ENCODE peak calls at places on chromosomes 5 and 9, in nine cellular contexts. G is dorsolateral prefrontal cortex; X is GM23338; A is gastrocnemius medialis; W is AG10803; D is fibroblast of villous mesenchyme; E is bronchial epithelial cell; F is WERI-Rb-1; P is CD4-positive, alpha-beta T cell. T is an unnamed sample.
A peak's percentile ranks its signal among the peaks of the same experiment; 100 is the strongest.

GRCh38 chr5:56476487-56476856 is 243.3 kb upstream of the ANKRD55 start:
- DNase-seq in D (no peak), A (no peak), X (no peak), F (no peak), W (no peak), P (no peak), G (no peak), E (no peak), T (no peak)

GRCh38 chr9:121278535-121279169 is 10.7 kb downstream of the GSN start:
- DNase-seq in P (no peak), A (peak; percentile 70), F (peak; percentile 66), E (peak; percentile 95), D (peak; percentile 99), W (peak; percentile 100), X (peak; percentile 72), G (no peak), T (no peak)

GRCh38 chr5:24986326-24986725 is 341.5 kb upstream of the CDH10 start:
- DNase-seq in P (no peak), G (no peak), E (no peak), X (no peak), D (no peak), A (no peak), F (no peak), W (no peak), T (no peak)

GRCh38 chr9:107946364-107947137 is 457.0 kb upstream of the KLF4 start:
- DNase-seq in A (peak; percentile 16), F (no peak), X (no peak), D (no peak), W (no peak), P (no peak), G (no peak), E (peak; percentile 11), T (no peak)

GRCh38 chr9:128139621-128140020 is 9.6 kb upstream of the LCN2 start:
- DNase-seq in X (no peak), G (no peak), W (no peak), P (no peak), A (no peak), F (no peak), E (no peak), D (no peak), T (no peak)

GRCh38 chr5:167643616-167644015 is 647.8 kb upstream of the WWC1 start:
- DNase-seq in E (peak; percentile 65), G (no peak), F (no peak), X (no peak), W (peak; percentile 89), A (no peak), P (no peak), D (peak; percentile 49), T (no peak)

GRCh38 chr5:10457682-10458574 is 16.2 kb downstream of the ROPN1L start:
- DNase-seq in F (peak; percentile 83), G (no peak), A (no peak), E (no peak), P (no peak), W (peak; percentile 23), D (no peak), X (peak; percentile 23), T (no peak)

GRCh38 chr5:89972901-89973300 is 436.7 kb downstream of the CETN3 start:
- DNase-seq in G (no peak), X (no peak), W (peak; percentile 37), D (peak; percentile 3), F (no peak), A (no peak), P (no peak), E (peak; percentile 60), T (no peak)

GRCh38 chr5:107401470-107402085 is 269.2 kb downstream of the EFNA5 start:
- DNase-seq in F (no peak), A (no peak), P (no peak), W (no peak), G (peak; percentile 17), E (no peak), D (no peak), X (peak; percentile 72), T (no peak)

GRCh38 chr5:76785493-76785892 is 33.3 kb upstream of the F2RL1 start:
- DNase-seq in A (no peak), P (no peak), D (no peak), E (peak; percentile 62), F (no peak), X (no peak), W (no peak), G (no peak), T (no peak)

GRCh38 chr5:153659337-153659736 is 168.9 kb downstream of the GRIA1 start:
- DNase-seq in G (no peak), P (no peak), A (no peak), D (peak; percentile 88), E (peak; percentile 14), F (no peak), W (peak; percentile 78), X (no peak), T (no peak)

GRCh38 chr5:20028506-20028905 is 40.5 kb upstream of the CDH18 start:
- DNase-seq in E (no peak), G (no peak), D (no peak), F (no peak), X (no peak), W (no peak), A (no peak), P (no peak), T (no peak)

GRCh38 chr5:103569313-103570060 is 6.9 kb upstream of the NUDT12 start:
- DNase-seq in A (no peak), D (no peak), X (no peak), P (no peak), E (no peak), F (no peak), G (no peak), W (no peak), T (no peak)

GRCh38 chr9:37455884-37456647 is 9.2 kb downstream of the ZBTB5 start:
- DNase-seq in F (no peak), W (no peak), G (no peak), A (no peak), E (peak; percentile 41), P (no peak), X (no peak), D (no peak), T (no peak)

GRCh38 chr5:67028371-67028770 is 168.2 kb downstream of the CD180 start:
- DNase-seq in D (no peak), E (no peak), P (no peak), A (no peak), W (peak; percentile 30), G (no peak), F (no peak), X (no peak), T (no peak)

GRCh38 chr5:67030289-67031069 is 166.1 kb downstream of the CD180 start:
- DNase-seq in A (no peak), P (no peak), D (peak; percentile 29), F (no peak), G (no peak), W (peak; percentile 78), X (no peak), E (no peak), T (no peak)

GRCh38 chr5:67028981-67029380 is 167.6 kb downstream of the CD180 start:
- DNase-seq in X (no peak), W (no peak), A (no peak), G (no peak), P (no peak), D (no peak), F (no peak), E (no peak), T (no peak)

GRCh38 chr5:67031689-67032088 is 164.9 kb downstream of the CD180 start:
- DNase-seq in P (no peak), X (no peak), E (no peak), D (no peak), A (no peak), G (no peak), W (no peak), F (no peak), T (no peak)

GRCh38 chr5:67029481-67029880 is 167.1 kb downstream of the CD180 start:
- DNase-seq in G (no peak), D (no peak), A (no peak), X (no peak), F (no peak), W (no peak), E (no peak), P (no peak), T (no peak)
- TF ChIP-seq CTCF in G (no peak), D (no peak), A (no peak), X (no peak), F (no peak), W (no peak), E (no peak), P (no peak), T (no peak)

GRCh38 chr5:164504141-164504772 is 998.8 kb downstream of the MAT2B start:
- DNase-seq in X (peak; percentile 78), F (peak; percentile 30), P (no peak), E (peak; percentile 41), G (peak; percentile 14), A (no peak), D (peak; percentile 59), W (peak; percentile 38), T (no peak)
- TF ChIP-seq CTCF in X (peak; percentile 82), F (peak; percentile 59), P (no peak), E (peak; percentile 71), G (peak; percentile 84), A (peak; percentile 46), D (peak; percentile 78), W (peak; percentile 86), T (peak; percentile 79)

GRCh38 chr5:123304777-123305316 is 118.4 kb downstream of the CEP120 start:
- DNase-seq in X (no peak), G (no peak), F (no peak), E (no peak), D (no peak), P (no peak), A (no peak), W (no peak), T (no peak)
- TF ChIP-seq CTCF in X (no peak), G (no peak), F (no peak), E (no peak), D (no peak), P (no peak), A (no peak), W (no peak), T (no peak)

GRCh38 chr9:99511723-99512122 is 289.6 kb downstream of the SEC61B start:
- DNase-seq in D (no peak), X (peak; percentile 61), A (no peak), P (no peak), F (no peak), W (no peak), G (no peak), E (no peak), T (no peak)
- TF ChIP-seq CTCF in D (no peak), X (peak; percentile 54), A (no peak), P (no peak), F (no peak), W (peak; percentile 21), G (no peak), E (peak; percentile 26), T (no peak)

DNA sequence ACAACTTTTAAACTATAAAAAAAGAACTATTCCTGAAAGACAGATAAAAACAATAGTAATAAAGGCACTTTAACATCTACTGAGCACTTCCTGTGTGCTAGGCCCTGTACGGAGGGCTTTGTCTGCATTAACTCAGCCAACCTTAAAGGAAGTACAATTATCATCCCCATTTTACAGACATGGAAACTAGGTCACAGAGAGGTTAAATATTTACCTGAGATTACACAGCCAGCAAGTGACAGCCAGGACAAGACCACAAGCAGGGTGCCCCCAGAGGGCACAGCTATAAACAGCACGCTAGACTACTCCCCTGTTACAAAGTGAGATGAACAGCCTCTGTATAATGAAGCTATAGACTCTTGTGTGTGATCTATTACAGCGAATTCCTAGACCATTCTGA is 25.5 kb downstream of the DDX31 start:
- DNase-seq in G (no peak), X (peak; percentile 37), P (no peak), F (peak; percentile 37), W (no peak), A (no peak), D (no peak), E (no peak), T (no peak)
- TF ChIP-seq CTCF in G (no peak), X (peak; percentile 50), P (no peak), F (peak; percentile 62), W (peak; percentile 24), A (no peak), D (no peak), E (no peak), T (no peak)

T was measured in mesothelial cell of epicardium.